ENCODE peak calls at places on chromosomes 2 and 18, in four cellular contexts. A, R, F and B are unnamed samples.

GRCh38 chr2:86357392-86357963 is 20.1 kb upstream of the REEP1 start:
- DNase-seq in A (no peak), F (no peak), R (no peak), B (no peak)

GRCh38 chr2:235639387-235639786 is 145.5 kb downstream of the AGAP1 start:
- DNase-seq in R (peak; percentile 95), A (no peak), F (no peak), B (peak; percentile 93)

GRCh38 chr18:73774836-73775509 is 372.7 kb downstream of the FBXO15 start:
- DNase-seq in R (no peak), F (no peak), A (no peak), B (peak; percentile 29)

GRCh38 chr2:2950403-2950952 is 427.1 kb downstream of the EIPR1 start:
- DNase-seq in R (no peak), F (no peak), A (no peak), B (no peak)

GRCh38 chr2:28590496-28591301 is 94.8 kb downstream of the PLB1 start:
- DNase-seq in R (no peak), F (no peak), A (peak; percentile 36), B (no peak)

GRCh38 chr2:224405412-224405811 is 3.5 kb upstream of the FAM124B start:
- DNase-seq in R (no peak), F (no peak), A (no peak), B (no peak)

GRCh38 chr2:11912980-11913379 is 166.5 kb downstream of the LPIN1 start:
- DNase-seq in R (no peak), A (no peak), F (no peak), B (no peak)

GRCh38 chr2:134399096-134399495 is 145.2 kb downstream of the MGAT5 start:
- DNase-seq in R (no peak), A (no peak), F (no peak), B (peak; percentile 31)